ENCODE peak calls at places on chromosomes 7 and 10, in five cellular contexts. V is endothelial cell of umbilical vein, C is prostate gland, L is OCI-LY7, O is heart right ventricle. M is an unnamed sample.

GRCh38 chr7:44291733-44292395 is 33.5 kb downstream of the CAMK2B start:
- DNase-seq in L (no peak), C (no peak), O (no peak), V (no peak), M (no peak)

GRCh38 chr10:126156012-126156411 is 232.3 kb downstream of the ADAM12 start:
- DNase-seq in C (no peak), L (no peak), V (no peak), O (no peak), M (no peak)

GRCh38 chr10:125127110-125127509 is 33.3 kb downstream of the CTBP2 start:
- DNase-seq in O (no peak), V (no peak), L (no peak), C (no peak), M (no peak)

GRCh38 chr10:119409906-119410305 is 132.6 kb downstream of the RGS10 start:
- DNase-seq in L (no peak), O (peak), C (no peak), V (peak), M (no peak)

GRCh38 chr10:121710207-121710606 is 112.0 kb upstream of the FGFR2 start:
- DNase-seq in L (no peak), C (no peak), O (peak), V (no peak), M (no peak)

GRCh38 chr10:124180947-124181549 is 87.7 kb upstream of the CHST15 start:
- DNase-seq in V (no peak), O (no peak), C (no peak), L (no peak), M (no peak)

GRCh38 chr7:26369519-26370385 is 78.1 kb downstream of the SNX10 start:
- DNase-seq in C (peak), O (no peak), V (peak), L (peak), M (no peak)

GRCh38 chr10:22053048-22053447 is 49.5 kb upstream of the DNAJC1 start:
- DNase-seq in C (no peak), L (no peak), V (no peak), O (no peak), M (no peak)

GRCh38 chr7:47483604-47484273 is 98.2 kb downstream of the TNS3 start:
- DNase-seq in C (no peak), V (no peak), O (no peak), L (peak), M (no peak)

GRCh38 chr10:50941629-50942028 is 56.2 kb upstream of the A1CF start:
- DNase-seq in O (no peak), V (no peak), L (no peak), C (no peak), M (no peak)

GRCh38 chr10:31623466-31623865 is 304.4 kb downstream of the ZEB1 start:
- DNase-seq in C (no peak), L (no peak), O (no peak), V (no peak), M (no peak)

GRCh38 chr10:116403740-116404250 is 23.9 kb upstream of the PNLIPRP3 start:
- DNase-seq in C (no peak), O (no peak), V (no peak), L (no peak), M (no peak)

GRCh38 chr7:50396856-50397255 is 53.3 kb downstream of the FIGNL1 start:
- DNase-seq in O (no peak), L (no peak), C (no peak), V (no peak), M (no peak)

GRCh38 chr7:149790146-149790548 is 16.8 kb upstream of the ZNF467 start:
- DNase-seq in C (no peak), V (peak), L (no peak), O (peak), M (peak)

GRCh38 chr7:2863461-2864066 is 19.5 kb upstream of the GNA12 start:
- DNase-seq in O (peak), V (peak), C (no peak), L (peak), M (peak)

GRCh38 chr7:29764227-29764626 is 42.1 kb upstream of the WIPF3 start:
- DNase-seq in O (no peak), V (no peak), C (no peak), L (no peak), M (no peak)
- TF ChIP-seq CTCF in O (peak), V (no peak), C (no peak), L (peak), M (no peak)

GRCh38 chr10:12314836-12315235 is 34.5 kb upstream of the CAMK1D start:
- DNase-seq in O (no peak), L (no peak), C (no peak), V (no peak), M (no peak)

GRCh38 chr10:12320892-12321291 is 28.5 kb upstream of the CAMK1D start:
- DNase-seq in V (no peak), O (no peak), L (no peak), C (no peak), M (no peak)

GRCh38 chr10:12322583-12323131 is 26.7 kb upstream of the CAMK1D start:
- DNase-seq in L (no peak), V (no peak), C (peak), O (no peak), M (no peak)

GRCh38 chr10:12321641-12322040 is 27.7 kb upstream of the CAMK1D start:
- DNase-seq in O (no peak), V (no peak), L (no peak), C (no peak), M (no peak)

DNA sequence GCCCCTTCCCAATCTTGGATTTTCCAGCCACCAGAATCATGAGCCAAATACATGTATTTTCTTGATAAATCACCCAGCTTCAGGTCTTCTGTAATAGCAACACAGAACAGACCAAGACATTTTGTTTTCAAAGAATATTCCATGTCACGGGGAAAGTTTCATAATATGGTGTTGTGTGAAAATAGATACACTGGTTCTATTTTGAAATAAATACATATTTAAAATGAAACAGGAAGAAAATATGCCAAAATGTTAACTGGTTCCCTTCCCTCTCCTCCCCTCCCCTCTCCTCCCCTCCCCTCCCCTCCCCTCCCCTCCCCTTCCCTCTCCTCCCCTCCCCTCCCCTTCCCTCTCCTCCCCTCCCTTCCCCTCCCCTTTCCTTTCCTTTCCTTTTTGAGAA is 30.3 kb upstream of the CAMK1D start:
- DNase-seq in O (no peak), C (no peak), V (no peak), L (no peak), M (no peak)
- H3K27ac ChIP-seq in O (no peak), C (no peak), V (no peak), L (no peak), M (no peak)

DNA sequence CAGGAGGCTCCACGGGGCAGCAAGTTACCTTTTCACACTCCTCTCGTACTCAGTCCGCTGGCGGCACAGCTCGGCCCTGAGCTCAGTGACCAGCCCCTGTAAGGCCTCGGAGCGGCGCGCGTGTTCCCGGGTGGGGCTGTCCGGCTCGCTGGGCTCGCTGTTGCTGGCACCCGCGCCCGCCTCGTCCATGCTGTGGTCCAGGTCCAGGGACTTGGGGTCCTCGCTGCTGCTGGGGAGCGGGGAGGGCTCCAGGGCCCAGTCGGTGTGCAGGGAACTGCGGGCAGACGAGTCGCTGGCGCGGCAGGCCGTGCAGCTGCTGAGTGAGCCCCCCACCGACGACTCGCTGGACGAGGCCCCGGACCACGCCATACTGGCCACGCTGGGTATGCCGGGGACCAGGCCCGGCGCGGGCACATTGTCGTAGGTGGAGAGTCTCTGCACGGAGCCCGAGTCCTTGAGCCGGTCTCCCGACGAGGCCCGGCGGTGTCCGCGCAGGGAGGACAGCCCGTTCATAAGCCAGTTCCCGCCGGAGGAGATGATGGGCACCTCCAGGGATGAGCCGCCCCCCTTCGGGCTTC is 143.8 kb downstream of the MAPK8 start:
- DNase-seq in O (no peak), V (no peak), C (no peak), L (no peak), M (no peak)
- H3K4me3 ChIP-seq in O (no peak), V (no peak), C (no peak), L (no peak), M (no peak)

GRCh38 chr7:156889746-156890145 is 3.2 kb downstream of the LMBR1 start:
- DNase-seq in O (no peak), L (no peak), C (no peak), V (no peak), M (no peak)

GRCh38 chr7:156896388-156897022 is 3.5 kb upstream of the LMBR1 start:
- DNase-seq in O (no peak), V (no peak), L (no peak), C (no peak), M (no peak)

GRCh38 chr7:156892086-156892800 is 740 bp downstream of the LMBR1 start:
- DNase-seq in O (peak), C (peak), L (peak), V (peak), M (peak)

GRCh38 chr7:156895024-156895780 is 2.2 kb upstream of the LMBR1 start:
- DNase-seq in L (peak), O (no peak), V (peak), C (no peak), M (peak)

GRCh38 chr7:156892821-156893706 is at the start of gene LMBR1:
- DNase-seq in C (peak), V (peak), O (peak), L (peak), M (peak)
- TF ChIP-seq CTCF in C (peak), V (peak), O (peak), L (peak), M (no peak)

GRCh38 chr7:107856806-107857540 is 34.0 kb upstream of the DLD start:
- DNase-seq in V (no peak), C (peak), L (no peak), O (no peak), M (no peak)
- H3K27ac ChIP-seq in V (no peak), C (peak), L (no peak), O (no peak), M (no peak)

GRCh38 chr10:4849042-4849402 is 23.0 kb downstream of the AKR1E2 start:
- DNase-seq in O (no peak), V (no peak), C (no peak), L (no peak), M (no peak)
- H3K4me3 ChIP-seq in O (no peak), V (no peak), C (no peak), L (no peak), M (no peak)

M was measured in lung.